ENCODE peak calls at places on chromosomes 12 and 14, in nine cellular contexts. A, Y, Q, X, N, T, J, S and B are unnamed samples.

GRCh38 chr12:21471294-21471693 is 30.1 kb downstream of the RECQL start:
- DNase-seq in A (no peak), Y (no peak), Q (no peak), X (no peak), N (no peak), T (no peak), J (no peak), S (no peak), B (no peak)

GRCh38 chr14:86788229-86788628 is 1204.8 kb downstream of the GALC start:
- DNase-seq in A (no peak), Y (no peak), Q (no peak), X (no peak), N (no peak), T (no peak), J (no peak), S (no peak), B (no peak)

GRCh38 chr12:14618990-14619389 is 51.3 kb upstream of the PLBD1 start:
- DNase-seq in A (no peak), Y (peak), Q (no peak), X (peak), N (peak), T (peak), J (no peak), S (no peak), B (peak)

GRCh38 chr12:130761537-130762318 is 45.6 kb upstream of the RIMBP2 start:
- DNase-seq in A (no peak), Y (peak), Q (no peak), X (peak), N (peak), T (peak), J (peak), S (peak), B (peak)

GRCh38 chr14:59585891-59586554 is 9.4 kb upstream of the CCDC175 start:
- DNase-seq in A (no peak), Y (no peak), Q (no peak), X (no peak), N (peak), T (no peak), J (no peak), S (no peak), B (peak)

GRCh38 chr12:110224379-110225304 is 56.4 kb upstream of the ATP2A2 start:
- DNase-seq in A (no peak), Y (no peak), Q (peak), X (no peak), N (peak), T (peak), J (peak), S (no peak), B (peak)

GRCh38 chr14:99322731-99323599 is 51.0 kb upstream of the BCL11B start:
- DNase-seq in A (peak), Y (no peak), Q (no peak), X (no peak), N (no peak), T (no peak), J (no peak), S (no peak), B (no peak)

GRCh38 chr14:69299286-69300035 is 39.5 kb downstream of the GALNT16 start:
- DNase-seq in A (no peak), Y (no peak), Q (no peak), X (no peak), N (no peak), T (no peak), J (no peak), S (no peak), B (no peak)

GRCh38 chr14:39447155-39447554 is 14.9 kb upstream of the FBXO33 start:
- DNase-seq in A (no peak), Y (no peak), Q (no peak), X (no peak), N (no peak), T (no peak), J (no peak), S (no peak), B (no peak)

GRCh38 chr12:126464157-126464556 is 1398.9 kb downstream of the AACS start:
- DNase-seq in A (no peak), Y (no peak), Q (no peak), X (no peak), N (no peak), T (no peak), J (no peak), S (no peak), B (no peak)

GRCh38 chr12:55470088-55470830 is at the start of gene OR6C70:
- DNase-seq in A (no peak), Y (no peak), Q (no peak), X (no peak), N (no peak), T (no peak), J (no peak), S (no peak), B (no peak)

GRCh38 chr12:131511391-131511802 is 199.5 kb upstream of the SFSWAP start:
- DNase-seq in A (no peak), Y (no peak), Q (no peak), X (no peak), N (no peak), T (no peak), J (no peak), S (peak), B (no peak)

GRCh38 chr14:95489163-95489887 is 27.1 kb downstream of the SYNE3 start:
- DNase-seq in A (no peak), Y (no peak), Q (no peak), X (no peak), N (peak), T (no peak), J (no peak), S (no peak), B (peak)

GRCh38 chr12:53190108-53190729 is 9.5 kb upstream of the CSAD start:
- DNase-seq in A (peak), Y (peak), Q (peak), X (peak), N (peak), T (peak), J (peak), S (peak), B (peak)

GRCh38 chr14:89197623-89198022 is 219.4 kb downstream of the FOXN3 start:
- DNase-seq in A (no peak), Y (no peak), Q (no peak), X (no peak), N (no peak), T (no peak), J (no peak), S (no peak), B (no peak)

GRCh38 chr14:61343991-61344405 is 22.6 kb downstream of the PRKCH start:
- DNase-seq in A (no peak), Y (no peak), Q (no peak), X (no peak), N (no peak), T (no peak), J (no peak), S (peak), B (no peak)

GRCh38 chr14:77849711-77850110 is 49.8 kb downstream of the ADCK1 start:
- DNase-seq in A (no peak), Y (no peak), Q (no peak), X (no peak), N (no peak), T (no peak), J (no peak), S (no peak), B (peak)

GRCh38 chr14:38197761-38198345 is 9.9 kb upstream of the SSTR1 start:
- DNase-seq in A (no peak), Y (no peak), Q (no peak), X (no peak), N (peak), T (no peak), J (no peak), S (no peak), B (no peak)

DNA sequence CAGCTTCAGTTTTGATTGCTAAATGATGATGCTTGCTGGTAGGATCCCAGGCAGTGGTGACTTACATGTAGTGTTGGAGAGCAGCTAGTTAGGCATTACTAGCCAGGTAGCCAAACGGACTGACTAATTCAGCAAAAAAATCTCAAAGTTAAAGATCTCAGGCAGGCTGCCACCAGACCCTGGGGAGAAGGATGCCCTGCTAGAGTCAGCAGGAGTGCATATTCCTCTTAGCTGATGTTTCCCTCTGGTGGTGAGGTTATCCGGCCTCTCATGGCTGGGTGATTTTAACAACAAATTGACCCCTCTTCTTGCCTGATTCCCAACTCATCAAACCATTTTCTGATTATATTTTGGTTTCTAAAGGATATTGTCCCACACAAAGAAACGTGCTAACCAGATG is 2.8 kb downstream of the EFS start:
- DNase-seq in A (peak), Y (no peak), Q (no peak), X (no peak), N (peak), T (no peak), J (no peak), S (no peak), B (peak)
- TF ChIP-seq CTCF in A (no peak), Y (peak), Q (no peak), X (no peak), N (peak), T (no peak), J (no peak), S (no peak), B (peak)

GRCh38 chr14:96796851-96797187 is 363 bp upstream of the VRK1 start:
- DNase-seq in A (no peak), Y (no peak), Q (no peak), X (no peak), N (no peak), T (no peak), J (no peak), S (no peak), B (no peak)
- H3K4me3 ChIP-seq in A (no peak), Y (no peak), Q (peak), X (peak), N (peak), T (peak), J (peak), S (peak), B (no peak)

GRCh38 chr12:47808574-47809380 is 10.9 kb downstream of the HDAC7 start:
- DNase-seq in A (no peak), Y (no peak), Q (no peak), X (no peak), N (no peak), T (peak), J (no peak), S (peak), B (no peak)
- TF ChIP-seq CTCF in A (no peak), Y (peak), Q (no peak), X (no peak), N (peak), T (no peak), J (no peak), S (no peak), B (peak)

DNA sequence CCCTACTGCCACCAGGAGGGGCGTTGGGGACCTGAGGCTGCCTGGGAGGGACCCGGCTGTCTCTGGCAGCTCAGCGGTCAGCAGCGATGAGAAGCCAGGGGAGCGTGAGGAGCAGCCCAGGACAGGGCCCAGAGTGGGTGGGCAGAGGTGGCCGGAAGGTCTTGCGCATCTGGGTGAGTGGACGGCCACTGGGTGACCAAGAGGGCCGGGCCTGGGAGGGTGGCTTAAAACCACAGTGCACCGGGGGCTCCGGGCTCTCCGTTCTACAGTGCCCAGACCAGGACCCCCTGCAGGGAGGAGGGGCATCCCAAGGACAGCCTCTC is 10.0 kb downstream of the INF2 start:
- DNase-seq in A (no peak), Y (no peak), Q (no peak), X (no peak), N (no peak), T (no peak), J (no peak), S (no peak), B (no peak)
- H3K4me3 ChIP-seq in A (peak), Y (no peak), Q (peak), X (peak), N (no peak), T (no peak), J (no peak), S (no peak), B (no peak)